ENCODE peak calls at places on chromosome 5, in four cellular contexts. One of them, this sample, is unnamed.

GRCh38 chr5:109844695-109845094 is 155.0 kb downstream of the MAN2A1 start:
- DNase-seq in IMR-90: peak; percentile 69
- DNase-seq in H1: no peak
- DNase-seq in H9: no peak
- DNase-seq in this sample: no peak

GRCh38 chr5:1514027-1514818 is 9.5 kb downstream of the LPCAT1 start:
- DNase-seq in H9: peak; percentile 40
- DNase-seq in IMR-90: no peak
- DNase-seq in H1: no peak
- DNase-seq in this sample: no peak

GRCh38 chr5:81181576-81182316 is 51.4 kb upstream of the CKMT2 start:
- DNase-seq in H9: no peak
- DNase-seq in H1: no peak
- DNase-seq in IMR-90: no peak
- DNase-seq in this sample: no peak

GRCh38 chr5:126811515-126812198 is 34.7 kb downstream of the LMNB1 start:
- DNase-seq in H1: no peak
- DNase-seq in IMR-90: peak; percentile 80
- DNase-seq in H9: no peak
- DNase-seq in this sample: peak; percentile 40

GRCh38 chr5:111555760-111556159 is 43.4 kb upstream of the STARD4 start:
- DNase-seq in H9: no peak
- DNase-seq in IMR-90: no peak
- DNase-seq in H1: no peak
- DNase-seq in this sample: no peak

GRCh38 chr5:135456238-135457099 is 4.3 kb upstream of the TIFAB start:
- DNase-seq in H9: no peak
- DNase-seq in IMR-90: peak; percentile 88
- DNase-seq in H1: no peak
- DNase-seq in this sample: no peak

GRCh38 chr5:142800776-142801494 is 30.8 kb downstream of the ARHGAP26 start:
- DNase-seq in H9: no peak
- DNase-seq in H1: no peak
- DNase-seq in IMR-90: no peak
- DNase-seq in this sample: no peak

GRCh38 chr5:115600771-115601170 is 1.5 kb downstream of the TICAM2 start:
- DNase-seq in H9: no peak
- DNase-seq in IMR-90: peak; percentile 63
- DNase-seq in H1: no peak
- DNase-seq in this sample: no peak

DNA sequence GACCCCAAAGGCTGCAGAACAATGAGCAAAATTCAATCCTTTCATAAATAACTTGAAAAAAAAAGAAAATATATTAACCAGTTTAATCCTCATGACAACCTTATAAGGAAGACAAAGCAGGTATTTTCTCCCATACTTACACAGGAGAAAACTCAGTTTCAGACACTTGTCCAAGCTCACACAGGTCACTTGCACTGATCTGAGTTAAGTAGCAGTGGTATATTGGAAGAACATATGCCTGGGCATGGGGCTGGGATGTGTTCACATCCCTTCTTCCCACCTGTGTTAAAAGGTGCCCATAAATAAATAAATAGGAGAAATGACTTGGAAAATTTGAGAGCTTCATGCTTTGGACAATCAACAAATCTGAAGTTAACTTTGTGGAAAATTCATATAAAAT is 63.5 kb upstream of the SELENOP start:
- DNase-seq in H1: no peak
- DNase-seq in H9: no peak
- DNase-seq in IMR-90: no peak
- DNase-seq in this sample: no peak
- H4K5ac ChIP-seq in H1: no peak overlapping the region
- H4K5ac ChIP-seq in H9: no peak overlapping the region
- H4K5ac ChIP-seq in IMR-90: no peak overlapping the region
- H4K5ac ChIP-seq in this sample: no peak overlapping the region

DNA sequence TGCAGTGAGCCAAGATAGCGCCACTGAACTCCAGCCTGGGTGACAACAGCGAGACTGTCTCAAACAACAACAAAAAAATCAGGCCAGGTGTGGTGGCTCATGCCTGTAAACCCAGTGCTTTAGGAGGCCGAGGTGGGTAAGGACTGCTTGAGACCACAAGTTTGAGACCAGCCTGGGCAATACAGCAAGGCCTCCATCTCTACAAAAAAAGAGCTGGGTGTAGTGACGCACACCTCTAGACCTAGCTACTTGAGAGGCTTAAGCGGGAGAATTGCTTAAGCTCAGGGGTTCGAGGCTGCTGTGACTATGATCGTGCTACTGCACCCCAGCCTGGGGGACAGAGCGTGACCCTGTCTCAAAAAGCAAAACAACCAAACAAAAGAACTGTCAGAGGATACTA is 39.9 kb upstream of the MTMR12 start:
- DNase-seq in H9: no peak
- DNase-seq in H1: no peak
- DNase-seq in IMR-90: no peak
- DNase-seq in this sample: no peak
- H4K5ac ChIP-seq in H9: no peak overlapping the region
- H4K5ac ChIP-seq in H1: no peak overlapping the region
- H4K5ac ChIP-seq in IMR-90: no peak overlapping the region
- H4K5ac ChIP-seq in this sample: no peak overlapping the region

GRCh38 chr5:45680950-45681349 is 15.2 kb downstream of the HCN1 start:
- DNase-seq in H1: no peak
- DNase-seq in H9: no peak
- DNase-seq in IMR-90: no peak
- DNase-seq in this sample: peak; percentile 8

GRCh38 chr5:45691656-45692055 is 4.5 kb downstream of the HCN1 start:
- DNase-seq in H1: no peak
- DNase-seq in H9: no peak
- DNase-seq in IMR-90: no peak
- DNase-seq in this sample: no peak

GRCh38 chr5:45684118-45684517 is 12.1 kb downstream of the HCN1 start:
- DNase-seq in H1: no peak
- DNase-seq in H9: no peak
- DNase-seq in IMR-90: no peak
- DNase-seq in this sample: no peak

GRCh38 chr5:45692481-45692880 is 3.7 kb downstream of the HCN1 start:
- DNase-seq in H9: no peak
- DNase-seq in H1: no peak
- DNase-seq in IMR-90: no peak
- DNase-seq in this sample: no peak

DNA sequence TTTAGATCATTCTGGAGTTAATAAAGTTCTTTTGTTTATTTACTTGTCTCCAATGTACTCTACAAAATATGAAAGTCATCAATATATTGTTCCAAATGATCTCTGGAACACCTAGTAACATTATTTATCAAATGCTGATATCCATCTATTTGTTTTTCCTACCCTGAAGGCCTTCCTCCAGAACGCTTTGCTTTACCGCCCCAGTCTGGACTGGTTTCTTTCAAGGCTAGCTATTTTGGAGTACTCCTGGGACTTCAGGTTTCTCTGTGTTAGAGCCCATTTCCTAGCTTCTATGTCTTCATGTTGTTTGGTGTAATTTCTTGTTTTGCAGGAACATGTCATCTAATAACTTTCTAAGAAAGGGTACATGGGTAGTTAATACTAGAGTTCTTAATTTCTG is 9.6 kb downstream of the HCN1 start:
- DNase-seq in H9: no peak
- DNase-seq in H1: no peak
- DNase-seq in IMR-90: no peak
- DNase-seq in this sample: no peak
- H4K5ac ChIP-seq in H9: no peak overlapping the region
- H4K5ac ChIP-seq in H1: no peak overlapping the region
- H4K5ac ChIP-seq in IMR-90: no peak overlapping the region
- H4K5ac ChIP-seq in this sample: no peak overlapping the region

GRCh38 chr5:75017971-75018370 is 34.4 kb downstream of the GCNT4 start:
- DNase-seq in H9: no peak
- DNase-seq in IMR-90: no peak
- DNase-seq in H1: no peak
- DNase-seq in this sample: no peak

GRCh38 chr5:75021800-75022199 is 30.6 kb downstream of the GCNT4 start:
- DNase-seq in H1: no peak
- DNase-seq in IMR-90: no peak
- DNase-seq in H9: no peak
- DNase-seq in this sample: no peak

GRCh38 chr5:75021229-75021628 is 31.1 kb downstream of the GCNT4 start:
- DNase-seq in H9: no peak
- DNase-seq in H1: no peak
- DNase-seq in IMR-90: no peak
- DNase-seq in this sample: peak; percentile 37

GRCh38 chr5:75018805-75019587 is 33.4 kb downstream of the GCNT4 start:
- DNase-seq in H9: no peak
- DNase-seq in IMR-90: no peak
- DNase-seq in H1: no peak
- DNase-seq in this sample: no peak

GRCh38 chr5:75020016-75020656 is 32.2 kb downstream of the GCNT4 start:
- DNase-seq in H1: no peak
- DNase-seq in H9: no peak
- DNase-seq in IMR-90: no peak
- DNase-seq in this sample: no peak
- H4K5ac ChIP-seq in H1: no peak overlapping the region
- H4K5ac ChIP-seq in H9: no peak overlapping the region
- H4K5ac ChIP-seq in IMR-90: no peak overlapping the region
- H4K5ac ChIP-seq in this sample: no peak overlapping the region

GRCh38 chr5:128687930-128688329 is 149.9 kb upstream of the FBN2 start:
- DNase-seq in H9: no peak
- DNase-seq in IMR-90: no peak
- DNase-seq in H1: no peak
- DNase-seq in this sample: no peak
- H4K5ac ChIP-seq in H9: no peak overlapping the region
- H4K5ac ChIP-seq in IMR-90: no peak overlapping the region
- H4K5ac ChIP-seq in H1: no peak overlapping the region
- H4K5ac ChIP-seq in this sample: no peak overlapping the region

GRCh38 chr5:176692326-176692725 is 45.0 kb downstream of the TSPAN17 start:
- DNase-seq in IMR-90: no peak
- DNase-seq in H9: no peak
- DNase-seq in H1: no peak
- DNase-seq in this sample: no peak

GRCh38 chr5:176694146-176694545 is 46.9 kb downstream of the TSPAN17 start:
- DNase-seq in IMR-90: no peak
- DNase-seq in H1: no peak
- DNase-seq in H9: no peak
- DNase-seq in this sample: no peak

GRCh38 chr5:176692835-176693476 is 45.7 kb downstream of the TSPAN17 start:
- DNase-seq in IMR-90: no peak
- DNase-seq in H9: no peak
- DNase-seq in H1: no peak
- DNase-seq in this sample: no peak

GRCh38 chr5:176694631-176695030 is 47.3 kb downstream of the TSPAN17 start:
- DNase-seq in IMR-90: no peak
- DNase-seq in H1: no peak
- DNase-seq in H9: no peak
- DNase-seq in this sample: no peak

GRCh38 chr5:176693477-176693851 is 46.2 kb downstream of the TSPAN17 start:
- DNase-seq in H1: no peak
- DNase-seq in H9: no peak
- DNase-seq in IMR-90: no peak
- DNase-seq in this sample: no peak
- H4K5ac ChIP-seq in H1: no peak overlapping the region
- H4K5ac ChIP-seq in H9: no peak overlapping the region
- H4K5ac ChIP-seq in IMR-90: no peak overlapping the region
- H4K5ac ChIP-seq in this sample: no peak overlapping the region

GRCh38 chr5:93285461-93285860 is 295.6 kb downstream of the NR2F1-AS1 start:
- DNase-seq in IMR-90: peak; percentile 17
- DNase-seq in H9: no peak
- DNase-seq in H1: no peak
- DNase-seq in this sample: no peak
- H4K5ac ChIP-seq in IMR-90: no peak overlapping the region
- H4K5ac ChIP-seq in H9: no peak overlapping the region
- H4K5ac ChIP-seq in H1: no peak overlapping the region
- H4K5ac ChIP-seq in this sample: no peak overlapping the region

This sample was measured in mesendoderm.